ENCODE peak calls at places on chromosomes 6 and 20, in eight cellular contexts. One of them, this sample, is unnamed.

GRCh38 chr20:38762174-38762573 is 13.9 kb downstream of the ACTR5 start:
- DNase-seq in HepG2: no peak
- DNase-seq in neuronal stem cell: no peak
- DNase-seq in NCI-H2029: no peak
- DNase-seq in iPS-NIHi11: no peak
- DNase-seq in NCI-H2081 treated with DMSO at 0.1 percent for 48 hours: no peak
- DNase-seq in ovary: no peak
- DNase-seq in AG08396: no peak
- DNase-seq in this sample: no peak

GRCh38 chr6:161918608-161919205 is 644.8 kb upstream of the AGPAT4 start:
- DNase-seq in HepG2: no peak
- DNase-seq in neuronal stem cell: no peak
- DNase-seq in NCI-H2029: no peak
- DNase-seq in iPS-NIHi11: no peak
- DNase-seq in NCI-H2081 treated with DMSO at 0.1 percent for 48 hours: no peak
- DNase-seq in ovary: no peak
- DNase-seq in AG08396: no peak
- DNase-seq in this sample: no peak

GRCh38 chr20:43961541-43962471 is 47.2 kb downstream of the TOX2 start:
- DNase-seq in HepG2: no peak
- DNase-seq in neuronal stem cell: no peak
- DNase-seq in NCI-H2029: no peak
- DNase-seq in iPS-NIHi11: peak; percentile 35
- DNase-seq in NCI-H2081 treated with DMSO at 0.1 percent for 48 hours: no peak
- DNase-seq in ovary: no peak
- DNase-seq in AG08396: no peak
- DNase-seq in this sample: no peak

GRCh38 chr6:166977626-166978550 is 21.3 kb upstream of the CEP43 start:
- DNase-seq in HepG2: no peak
- DNase-seq in neuronal stem cell: no peak
- DNase-seq in NCI-H2029: no peak
- DNase-seq in iPS-NIHi11: no peak
- DNase-seq in NCI-H2081 treated with DMSO at 0.1 percent for 48 hours: no peak
- DNase-seq in ovary: no peak
- DNase-seq in AG08396: no peak
- DNase-seq in this sample: no peak

GRCh38 chr20:13649548-13649947 is 10.8 kb upstream of the TASP1 start:
- DNase-seq in HepG2: no peak
- DNase-seq in neuronal stem cell: no peak
- DNase-seq in NCI-H2029: no peak
- DNase-seq in iPS-NIHi11: no peak
- DNase-seq in NCI-H2081 treated with DMSO at 0.1 percent for 48 hours: no peak
- DNase-seq in ovary: peak; percentile 29
- DNase-seq in AG08396: peak; percentile 45
- DNase-seq in this sample: no peak

GRCh38 chr20:49620364-49621240 is 52.7 kb upstream of the PTGIS start:
- DNase-seq in HepG2: no peak
- DNase-seq in neuronal stem cell: no peak
- DNase-seq in NCI-H2029: no peak
- DNase-seq in iPS-NIHi11: no peak
- DNase-seq in NCI-H2081 treated with DMSO at 0.1 percent for 48 hours: no peak
- DNase-seq in ovary: no peak
- DNase-seq in AG08396: no peak
- DNase-seq in this sample: peak; percentile 75

GRCh38 chr6:136717297-136717990 is 74.8 kb downstream of the MAP3K5 start:
- DNase-seq in HepG2: no peak
- DNase-seq in neuronal stem cell: no peak
- DNase-seq in NCI-H2029: no peak
- DNase-seq in iPS-NIHi11: no peak
- DNase-seq in NCI-H2081 treated with DMSO at 0.1 percent for 48 hours: no peak
- DNase-seq in ovary: no peak
- DNase-seq in AG08396: no peak
- DNase-seq in this sample: no peak

GRCh38 chr6:63418741-63419140 is 99.0 kb upstream of the LGSN start:
- DNase-seq in HepG2: peak; percentile 74
- DNase-seq in neuronal stem cell: no peak
- DNase-seq in NCI-H2029: no peak
- DNase-seq in iPS-NIHi11: no peak
- DNase-seq in NCI-H2081 treated with DMSO at 0.1 percent for 48 hours: no peak
- DNase-seq in ovary: no peak
- DNase-seq in AG08396: no peak
- DNase-seq in this sample: peak; percentile 60

GRCh38 chr6:13710552-13711383 is 867 bp downstream of the RANBP9 start:
- DNase-seq in HepG2: peak; percentile 67
- DNase-seq in neuronal stem cell: peak; percentile 49
- DNase-seq in NCI-H2029: peak; percentile 42
- DNase-seq in iPS-NIHi11: peak; percentile 63
- DNase-seq in NCI-H2081 treated with DMSO at 0.1 percent for 48 hours: no peak
- DNase-seq in ovary: peak; percentile 39
- DNase-seq in AG08396: peak; percentile 45
- DNase-seq in this sample: peak; percentile 66

GRCh38 chr6:235763-236360 is 56.4 kb upstream of the DUSP22 start:
- DNase-seq in HepG2: peak; percentile 34
- DNase-seq in neuronal stem cell: no peak
- DNase-seq in NCI-H2029: peak; percentile 73
- DNase-seq in iPS-NIHi11: no peak
- DNase-seq in NCI-H2081 treated with DMSO at 0.1 percent for 48 hours: no peak
- DNase-seq in ovary: no peak
- DNase-seq in AG08396: no peak
- DNase-seq in this sample: peak; percentile 41

GRCh38 chr6:141261016-141261671 is 871.6 kb upstream of the GJE1 start:
- DNase-seq in HepG2: no peak
- DNase-seq in neuronal stem cell: no peak
- DNase-seq in NCI-H2029: no peak
- DNase-seq in iPS-NIHi11: no peak
- DNase-seq in NCI-H2081 treated with DMSO at 0.1 percent for 48 hours: no peak
- DNase-seq in ovary: no peak
- DNase-seq in AG08396: no peak
- DNase-seq in this sample: no peak

This sample was measured in NB4.